ENCODE peak calls at places on chromosomes 1 and 21, in five cellular contexts. One of them, this sample, is unnamed.
A peak's percentile ranks its signal among the peaks of the same experiment; 100 is the strongest.

GRCh38 chr1:172662464-172663109 is 3.7 kb downstream of the FASLG start:
- DNase-seq in ELR: peak; percentile 94
- DNase-seq in fibroblast of pulmonary artery: peak; percentile 91
- DNase-seq in nucleus accumbens: no peak
- DNase-seq in D341Med: no peak
- DNase-seq in this sample: peak; percentile 34

GRCh38 chr21:35850542-35851103 is 209.7 kb downstream of the SETD4 start:
- DNase-seq in D341Med: no peak
- DNase-seq in nucleus accumbens: no peak
- DNase-seq in fibroblast of pulmonary artery: no peak
- DNase-seq in ELR: no peak
- DNase-seq in this sample: no peak

GRCh38 chr1:100463809-100464424 is 74.0 kb upstream of the GPR88 start:
- DNase-seq in D341Med: peak; percentile 70
- DNase-seq in fibroblast of pulmonary artery: peak; percentile 76
- DNase-seq in ELR: peak; percentile 78
- DNase-seq in nucleus accumbens: peak; percentile 66
- DNase-seq in this sample: peak; percentile 69

GRCh38 chr1:119435061-119435460 is 20.1 kb downstream of the HSD3B2 start:
- DNase-seq in ELR: peak; percentile 37
- DNase-seq in D341Med: no peak
- DNase-seq in nucleus accumbens: no peak
- DNase-seq in fibroblast of pulmonary artery: no peak
- DNase-seq in this sample: no peak

GRCh38 chr21:38646213-38646837 is 148.0 kb upstream of the ERG start:
- DNase-seq in nucleus accumbens: no peak
- DNase-seq in ELR: peak; percentile 78
- DNase-seq in D341Med: no peak
- DNase-seq in fibroblast of pulmonary artery: no peak
- DNase-seq in this sample: no peak

GRCh38 chr21:33875026-33875695 is 40.4 kb downstream of the ATP5PO start:
- DNase-seq in D341Med: no peak
- DNase-seq in nucleus accumbens: no peak
- DNase-seq in ELR: no peak
- DNase-seq in fibroblast of pulmonary artery: no peak
- DNase-seq in this sample: no peak

GRCh38 chr1:84823991-84824390 is 69.0 kb downstream of the LPAR3 start:
- DNase-seq in nucleus accumbens: no peak
- DNase-seq in D341Med: no peak
- DNase-seq in ELR: no peak
- DNase-seq in fibroblast of pulmonary artery: no peak
- DNase-seq in this sample: no peak

GRCh38 chr1:31583995-31584868 is 7.9 kb downstream of the TINAGL1 start:
- DNase-seq in nucleus accumbens: peak; percentile 42
- DNase-seq in D341Med: peak; percentile 13
- DNase-seq in ELR: peak; percentile 44
- DNase-seq in fibroblast of pulmonary artery: peak; percentile 81
- DNase-seq in this sample: no peak

GRCh38 chr1:108801101-108801500 is 54.6 kb downstream of the STXBP3 start:
- DNase-seq in fibroblast of pulmonary artery: peak; percentile 43
- DNase-seq in D341Med: no peak
- DNase-seq in ELR: peak; percentile 54
- DNase-seq in nucleus accumbens: no peak
- DNase-seq in this sample: no peak

GRCh38 chr1:35085421-35085820 is 6.2 kb downstream of the ZMYM1 start:
- DNase-seq in D341Med: no peak
- DNase-seq in ELR: peak; percentile 22
- DNase-seq in nucleus accumbens: no peak
- DNase-seq in fibroblast of pulmonary artery: peak; percentile 10
- DNase-seq in this sample: no peak

GRCh38 chr1:223234534-223234933 is 91.5 kb upstream of the TLR5 start:
- DNase-seq in ELR: no peak
- DNase-seq in D341Med: no peak
- DNase-seq in fibroblast of pulmonary artery: no peak
- DNase-seq in nucleus accumbens: no peak
- DNase-seq in this sample: no peak

GRCh38 chr1:234217316-234217840 is 155.9 kb upstream of the COA6 start:
- DNase-seq in ELR: no peak
- DNase-seq in fibroblast of pulmonary artery: no peak
- DNase-seq in nucleus accumbens: no peak
- DNase-seq in D341Med: no peak
- DNase-seq in this sample: peak; percentile 62

GRCh38 chr1:215767761-215768160 is 200.7 kb downstream of the KCTD3 start:
- DNase-seq in ELR: no peak
- DNase-seq in fibroblast of pulmonary artery: no peak
- DNase-seq in nucleus accumbens: no peak
- DNase-seq in D341Med: no peak
- DNase-seq in this sample: no peak

GRCh38 chr1:30117685-30118084 is 605.7 kb downstream of the MATN1 start:
- DNase-seq in D341Med: no peak
- DNase-seq in fibroblast of pulmonary artery: no peak
- DNase-seq in ELR: no peak
- DNase-seq in nucleus accumbens: no peak
- DNase-seq in this sample: no peak

GRCh38 chr1:247366926-247367325 is 35.3 kb upstream of the ZNF496 start:
- DNase-seq in fibroblast of pulmonary artery: no peak
- DNase-seq in ELR: no peak
- DNase-seq in D341Med: no peak
- DNase-seq in nucleus accumbens: no peak
- DNase-seq in this sample: no peak

GRCh38 chr1:106899644-106900043 is 156.8 kb upstream of the PRMT6 start:
- DNase-seq in D341Med: no peak
- DNase-seq in fibroblast of pulmonary artery: no peak
- DNase-seq in ELR: no peak
- DNase-seq in nucleus accumbens: no peak
- DNase-seq in this sample: no peak

GRCh38 chr1:94094466-94095111 is 26.4 kb downstream of the ABCA4 start:
- DNase-seq in ELR: no peak
- DNase-seq in D341Med: no peak
- DNase-seq in fibroblast of pulmonary artery: peak; percentile 92
- DNase-seq in nucleus accumbens: peak; percentile 41
- DNase-seq in this sample: no peak

This sample was measured in CD4-positive, CD25-positive, alpha-beta regulatory T cell.